ENCODE peak calls at places on chromosome 11, in ten cellular contexts. One of them, this sample, is unnamed. For H3K27me3 and H3K4me1, the result is how much of the 10 kb centered on the place peaks cover.

GRCh38 chr11:18115360-18116127 is 9.7 kb upstream of the SAAL1 start:
- DNase-seq in trophoblast cell: peak
- DNase-seq in neuronal stem cell: peak
- DNase-seq in MM.1S: peak
- DNase-seq in Panc1: peak
- DNase-seq in sigmoid colon: peak
- DNase-seq in PC-9: peak
- DNase-seq in H9: peak
- DNase-seq in HCT116: peak
- DNase-seq in cardiac muscle cell: peak
- DNase-seq in this sample: peak

GRCh38 chr11:64710418-64711137 is 12.4 kb downstream of the NRXN2 start:
- DNase-seq in trophoblast cell: no peak
- DNase-seq in neuronal stem cell: no peak
- DNase-seq in MM.1S: no peak
- DNase-seq in Panc1: no peak
- DNase-seq in sigmoid colon: no peak
- DNase-seq in PC-9: no peak
- DNase-seq in H9: no peak
- DNase-seq in HCT116: no peak
- DNase-seq in cardiac muscle cell: no peak
- DNase-seq in this sample: no peak

GRCh38 chr11:15202626-15203025 is 87.9 kb downstream of the INSC start:
- DNase-seq in trophoblast cell: peak
- DNase-seq in neuronal stem cell: no peak
- DNase-seq in MM.1S: no peak
- DNase-seq in Panc1: no peak
- DNase-seq in sigmoid colon: no peak
- DNase-seq in PC-9: no peak
- DNase-seq in H9: no peak
- DNase-seq in HCT116: no peak
- DNase-seq in cardiac muscle cell: no peak
- DNase-seq in this sample: no peak

GRCh38 chr11:65920035-65920802 is 993 bp downstream of the DRAP1 start:
- DNase-seq in trophoblast cell: no peak
- DNase-seq in neuronal stem cell: no peak
- DNase-seq in MM.1S: no peak
- DNase-seq in Panc1: no peak
- DNase-seq in sigmoid colon: peak
- DNase-seq in PC-9: no peak
- DNase-seq in H9: no peak
- DNase-seq in HCT116: no peak
- DNase-seq in cardiac muscle cell: no peak
- DNase-seq in this sample: no peak

GRCh38 chr11:71364176-71364671 is 84.0 kb downstream of the DHCR7 start:
- DNase-seq in trophoblast cell: no peak
- DNase-seq in neuronal stem cell: no peak
- DNase-seq in MM.1S: no peak
- DNase-seq in Panc1: no peak
- DNase-seq in sigmoid colon: no peak
- DNase-seq in PC-9: no peak
- DNase-seq in H9: no peak
- DNase-seq in HCT116: no peak
- DNase-seq in cardiac muscle cell: no peak
- DNase-seq in this sample: no peak

GRCh38 chr11:83047515-83048225 is 24.0 kb downstream of the RAB30 start:
- DNase-seq in trophoblast cell: peak
- DNase-seq in neuronal stem cell: no peak
- DNase-seq in MM.1S: no peak
- DNase-seq in Panc1: no peak
- DNase-seq in sigmoid colon: no peak
- DNase-seq in PC-9: no peak
- DNase-seq in H9: no peak
- DNase-seq in HCT116: no peak
- DNase-seq in cardiac muscle cell: no peak
- DNase-seq in this sample: no peak

GRCh38 chr11:118157186-118157895 is 4.7 kb upstream of the SCN4B start:
- DNase-seq in trophoblast cell: no peak
- DNase-seq in neuronal stem cell: no peak
- DNase-seq in MM.1S: no peak
- DNase-seq in Panc1: no peak
- DNase-seq in sigmoid colon: no peak
- DNase-seq in PC-9: no peak
- DNase-seq in H9: no peak
- DNase-seq in HCT116: no peak
- DNase-seq in cardiac muscle cell: no peak
- DNase-seq in this sample: no peak

GRCh38 chr11:105781807-105782206 is 171.9 kb downstream of the GRIA4 start:
- DNase-seq in trophoblast cell: no peak
- DNase-seq in neuronal stem cell: no peak
- DNase-seq in MM.1S: no peak
- DNase-seq in Panc1: no peak
- DNase-seq in sigmoid colon: no peak
- DNase-seq in PC-9: no peak
- DNase-seq in H9: no peak
- DNase-seq in HCT116: no peak
- DNase-seq in cardiac muscle cell: no peak
- DNase-seq in this sample: no peak

GRCh38 chr11:8354622-8355417 is 91.1 kb upstream of the LMO1 start:
- DNase-seq in trophoblast cell: no peak
- DNase-seq in neuronal stem cell: peak
- DNase-seq in MM.1S: no peak
- DNase-seq in Panc1: no peak
- DNase-seq in sigmoid colon: no peak
- DNase-seq in PC-9: peak
- DNase-seq in H9: no peak
- DNase-seq in HCT116: no peak
- DNase-seq in cardiac muscle cell: peak
- DNase-seq in this sample: no peak

GRCh38 chr11:95092549-95093324 is 3.1 kb downstream of the ENDOD1 start:
- DNase-seq in trophoblast cell: peak
- DNase-seq in neuronal stem cell: no peak
- DNase-seq in MM.1S: peak
- DNase-seq in Panc1: peak
- DNase-seq in sigmoid colon: no peak
- DNase-seq in PC-9: peak
- DNase-seq in H9: no peak
- DNase-seq in HCT116: no peak
- DNase-seq in cardiac muscle cell: peak
- DNase-seq in this sample: no peak

GRCh38 chr11:122440783-122441701 is 214.5 kb upstream of the UBASH3B start:
- DNase-seq in trophoblast cell: no peak
- DNase-seq in neuronal stem cell: peak
- DNase-seq in MM.1S: no peak
- DNase-seq in Panc1: no peak
- DNase-seq in sigmoid colon: peak
- DNase-seq in PC-9: no peak
- DNase-seq in H9: peak
- DNase-seq in HCT116: no peak
- DNase-seq in cardiac muscle cell: peak
- DNase-seq in this sample: peak

GRCh38 chr11:110198031-110198729 is 98.2 kb downstream of the RDX start:
- DNase-seq in trophoblast cell: no peak
- DNase-seq in neuronal stem cell: no peak
- DNase-seq in MM.1S: no peak
- DNase-seq in Panc1: no peak
- DNase-seq in sigmoid colon: no peak
- DNase-seq in PC-9: no peak
- DNase-seq in H9: no peak
- DNase-seq in HCT116: no peak
- DNase-seq in cardiac muscle cell: no peak
- DNase-seq in this sample: peak

GRCh38 chr11:11607772-11608171 is 14.0 kb downstream of the GALNT18 start:
- DNase-seq in trophoblast cell: peak
- DNase-seq in neuronal stem cell: no peak
- DNase-seq in MM.1S: no peak
- DNase-seq in Panc1: no peak
- DNase-seq in sigmoid colon: no peak
- DNase-seq in PC-9: no peak
- DNase-seq in H9: no peak
- DNase-seq in HCT116: no peak
- DNase-seq in cardiac muscle cell: no peak
- DNase-seq in this sample: no peak

GRCh38 chr11:72061739-72062396 is 18.5 kb downstream of the NUMA1 start:
- DNase-seq in trophoblast cell: no peak
- DNase-seq in neuronal stem cell: no peak
- DNase-seq in MM.1S: no peak
- DNase-seq in Panc1: no peak
- DNase-seq in sigmoid colon: no peak
- DNase-seq in PC-9: no peak
- DNase-seq in H9: no peak
- DNase-seq in HCT116: no peak
- DNase-seq in cardiac muscle cell: no peak
- DNase-seq in this sample: no peak

GRCh38 chr11:45655831-45656230 is 9.6 kb downstream of the CHST1 start:
- DNase-seq in trophoblast cell: no peak
- DNase-seq in neuronal stem cell: no peak
- DNase-seq in MM.1S: no peak
- DNase-seq in Panc1: no peak
- DNase-seq in sigmoid colon: peak
- DNase-seq in PC-9: no peak
- DNase-seq in H9: no peak
- DNase-seq in HCT116: no peak
- DNase-seq in cardiac muscle cell: no peak
- DNase-seq in this sample: no peak

GRCh38 chr11:13448876-13449275 is 14.1 kb downstream of the BTBD10 start:
- DNase-seq in trophoblast cell: no peak
- DNase-seq in neuronal stem cell: no peak
- DNase-seq in MM.1S: no peak
- DNase-seq in Panc1: no peak
- DNase-seq in sigmoid colon: peak
- DNase-seq in PC-9: no peak
- DNase-seq in H9: no peak
- DNase-seq in HCT116: no peak
- DNase-seq in cardiac muscle cell: no peak
- DNase-seq in this sample: no peak

DNA sequence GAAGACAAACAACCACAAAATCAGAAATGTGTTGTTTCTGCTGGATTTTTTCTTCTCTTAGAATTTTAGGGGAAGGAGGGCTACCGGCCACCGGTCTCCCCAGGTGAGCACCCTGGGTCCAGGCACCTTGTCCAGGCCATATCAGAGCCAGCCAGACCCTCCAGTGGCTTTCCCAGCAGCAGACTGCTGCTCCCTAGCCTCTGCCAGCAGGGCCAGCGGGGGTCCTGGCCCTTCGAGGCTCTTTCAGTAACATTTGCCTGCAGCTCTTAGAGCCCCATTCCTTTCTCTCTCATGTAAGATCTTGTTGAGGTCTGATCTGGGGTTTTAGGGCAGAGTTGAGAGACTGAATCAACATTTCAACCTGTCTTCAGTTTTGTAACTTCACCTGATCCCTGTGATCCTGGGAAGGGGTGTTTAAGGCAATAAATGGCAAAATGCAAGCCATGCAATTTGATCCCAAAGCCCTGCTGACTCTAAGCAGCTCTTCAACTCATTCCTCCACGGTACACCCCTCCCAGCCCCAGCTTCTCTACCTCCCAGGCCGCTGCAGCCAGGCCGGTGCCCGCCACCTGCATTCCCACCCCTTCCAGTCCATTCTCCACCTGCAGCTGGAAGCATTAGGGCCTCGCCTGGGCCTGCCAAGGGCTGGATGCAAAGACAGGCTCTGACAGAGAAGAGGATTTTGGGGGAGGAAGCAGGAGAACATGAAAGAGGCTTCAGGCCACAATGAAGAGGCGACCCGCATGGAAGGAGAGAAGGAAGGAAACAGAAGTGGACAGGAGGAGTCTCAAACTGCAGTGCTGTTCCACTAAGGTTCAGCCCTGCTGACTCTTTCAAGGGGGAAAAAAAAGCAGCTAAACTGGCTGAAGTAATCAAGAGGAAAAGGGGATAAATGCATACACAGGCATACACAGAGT is 113.0 kb upstream of the FGF3 start:
- DNase-seq in trophoblast cell: no peak
- DNase-seq in neuronal stem cell: no peak
- DNase-seq in MM.1S: no peak
- DNase-seq in Panc1: no peak
- DNase-seq in sigmoid colon: peak
- DNase-seq in PC-9: no peak
- DNase-seq in H9: no peak
- DNase-seq in HCT116: no peak
- DNase-seq in cardiac muscle cell: no peak
- DNase-seq in this sample: no peak
- H3K27me3 ChIP-seq in trophoblast cell: under half
- H3K27me3 ChIP-seq in neuronal stem cell: under half
- H3K27me3 ChIP-seq in MM.1S: half or more
- H3K27me3 ChIP-seq in Panc1: under half
- H3K27me3 ChIP-seq in sigmoid colon: under half
- H3K27me3 ChIP-seq in PC-9: under half
- H3K27me3 ChIP-seq in H9: under half
- H3K27me3 ChIP-seq in HCT116: under half
- H3K27me3 ChIP-seq in cardiac muscle cell: under half
- H3K27me3 ChIP-seq in this sample: under half

GRCh38 chr11:1597331-1597741 is 758 bp downstream of the KRTAP5-2 start:
- DNase-seq in trophoblast cell: no peak
- DNase-seq in neuronal stem cell: no peak
- DNase-seq in MM.1S: no peak
- DNase-seq in Panc1: no peak
- DNase-seq in sigmoid colon: no peak
- DNase-seq in PC-9: no peak
- DNase-seq in H9: no peak
- DNase-seq in HCT116: no peak
- DNase-seq in cardiac muscle cell: no peak
- DNase-seq in this sample: no peak
- H3K4me1 ChIP-seq in trophoblast cell: under half
- H3K4me1 ChIP-seq in neuronal stem cell: under half
- H3K4me1 ChIP-seq in MM.1S: under half
- H3K4me1 ChIP-seq in Panc1: under half
- H3K4me1 ChIP-seq in sigmoid colon: under half
- H3K4me1 ChIP-seq in PC-9: under half
- H3K4me1 ChIP-seq in H9: under half
- H3K4me1 ChIP-seq in HCT116: under half
- H3K4me1 ChIP-seq in cardiac muscle cell: under half
- H3K4me1 ChIP-seq in this sample: under half

DNA sequence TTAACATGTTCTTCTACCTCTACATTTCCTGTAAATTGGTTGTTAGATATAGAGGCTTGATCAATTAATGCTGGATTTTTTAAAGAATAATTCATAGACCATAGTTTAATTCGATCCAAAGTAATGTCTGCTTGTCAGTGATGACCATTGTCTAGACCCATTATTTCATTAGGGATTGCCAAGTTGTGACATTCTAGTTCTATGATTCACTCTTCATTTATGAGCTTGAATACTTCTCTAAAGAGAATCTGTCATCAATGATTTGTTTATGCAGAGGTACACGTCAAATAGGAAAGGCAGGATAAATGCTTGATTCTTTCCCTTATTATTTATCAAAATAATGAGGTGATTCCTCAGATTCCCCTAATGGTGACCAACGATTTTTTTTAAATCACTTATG is 24.0 kb upstream of the ROBO3 start:
- DNase-seq in trophoblast cell: no peak
- DNase-seq in neuronal stem cell: no peak
- DNase-seq in MM.1S: no peak
- DNase-seq in Panc1: no peak
- DNase-seq in sigmoid colon: no peak
- DNase-seq in PC-9: no peak
- DNase-seq in H9: no peak
- DNase-seq in HCT116: no peak
- DNase-seq in cardiac muscle cell: no peak
- DNase-seq in this sample: no peak
- H3K27me3 ChIP-seq in trophoblast cell: half or more
- H3K27me3 ChIP-seq in neuronal stem cell: half or more
- H3K27me3 ChIP-seq in MM.1S: half or more
- H3K27me3 ChIP-seq in Panc1: half or more
- H3K27me3 ChIP-seq in sigmoid colon: half or more
- H3K27me3 ChIP-seq in PC-9: under half
- H3K27me3 ChIP-seq in H9: half or more
- H3K27me3 ChIP-seq in HCT116: under half
- H3K27me3 ChIP-seq in cardiac muscle cell: half or more
- H3K27me3 ChIP-seq in this sample: under half

GRCh38 chr11:832529-833113 is at the start of gene CD151:
- DNase-seq in trophoblast cell: peak
- DNase-seq in neuronal stem cell: no peak
- DNase-seq in MM.1S: peak
- DNase-seq in Panc1: no peak
- DNase-seq in sigmoid colon: no peak
- DNase-seq in PC-9: peak
- DNase-seq in H9: peak
- DNase-seq in HCT116: no peak
- DNase-seq in cardiac muscle cell: peak
- DNase-seq in this sample: no peak
- H3K4me1 ChIP-seq in trophoblast cell: under half
- H3K4me1 ChIP-seq in neuronal stem cell: half or more
- H3K4me1 ChIP-seq in MM.1S: under half
- H3K4me1 ChIP-seq in Panc1: half or more
- H3K4me1 ChIP-seq in sigmoid colon: under half
- H3K4me1 ChIP-seq in PC-9: under half
- H3K4me1 ChIP-seq in H9: under half
- H3K4me1 ChIP-seq in HCT116: under half
- H3K4me1 ChIP-seq in cardiac muscle cell: under half
- H3K4me1 ChIP-seq in this sample: half or more

This sample was measured in right atrium auricular region.